ENCODE peak calls at places on chromosomes 7 and 10, in four cellular contexts. C is H1, M is K562, G is HepG2. Z is an unnamed sample.

GRCh38 chr7:30533886-30534285 is 29.3 kb upstream of the GGCT start:
- DNase-seq in C (no peak), G (no peak), M (no peak), Z (no peak)

GRCh38 chr10:11068861-11069633 is 51.4 kb downstream of the CELF2 start:
- DNase-seq in M (no peak), G (no peak), C (no peak), Z (no peak)

GRCh38 chr10:112915590-112916572 is 34.2 kb upstream of the TCF7L2 start:
- DNase-seq in G (peak; percentile 58), M (no peak), C (no peak), Z (peak; percentile 28)

GRCh38 chr10:105691811-105692210 is 1050.7 kb downstream of the SORCS3 start:
- DNase-seq in G (no peak), M (no peak), C (no peak), Z (peak; percentile 11)

GRCh38 chr7:107372298-107372697 is 97.6 kb upstream of the GPR22 start:
- DNase-seq in C (no peak), G (no peak), M (no peak), Z (no peak)

GRCh38 chr7:50304158-50304910 is at the start of gene IKZF1:
- DNase-seq in C (peak; percentile 70), G (no peak), M (peak; percentile 69), Z (peak; percentile 50)

GRCh38 chr7:128781126-128781525 is 5.5 kb upstream of the OPN1SW start:
- DNase-seq in G (no peak), C (no peak), M (no peak), Z (no peak)

GRCh38 chr7:586494-586893 is 66.8 kb upstream of the PDGFA start:
- DNase-seq in C (no peak), G (no peak), M (no peak), Z (no peak)

GRCh38 chr7:25431956-25432355 is 203.7 kb upstream of the NPVF start:
- DNase-seq in G (no peak), C (no peak), M (no peak), Z (no peak)

GRCh38 chr7:152760384-152761115 is 998 bp downstream of the ACTR3B start:
- DNase-seq in G (no peak), C (no peak), M (no peak), Z (no peak)

GRCh38 chr7:136956232-136956631 is 87.8 kb downstream of the CHRM2 start:
- DNase-seq in M (no peak), G (no peak), C (no peak), Z (no peak)

GRCh38 chr7:90262438-90262837 is 17.5 kb downstream of the CFAP69 start:
- DNase-seq in C (no peak), G (no peak), M (peak; percentile 19), Z (no peak)

DNA sequence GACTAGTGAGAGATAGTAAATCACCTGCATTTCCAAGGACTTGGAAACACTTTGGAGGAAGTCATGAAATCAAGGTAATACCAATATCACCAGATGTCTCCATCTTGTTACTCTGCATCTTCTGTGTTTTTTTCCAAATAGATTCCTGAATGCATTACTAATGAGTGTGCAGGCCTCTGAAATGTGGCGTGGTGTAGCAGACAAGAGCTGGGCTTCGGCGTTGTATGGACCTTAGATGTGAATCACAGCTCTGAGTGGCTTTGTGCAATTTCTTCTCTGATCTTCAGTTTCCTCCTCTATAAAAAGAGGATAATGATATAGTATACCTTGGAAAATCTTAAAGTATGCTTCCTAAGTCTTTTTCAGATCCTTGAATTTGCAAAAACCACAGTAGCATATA is 9.6 kb upstream of the MYPN start:
- DNase-seq in G (no peak), M (no peak), C (no peak), Z (no peak)
- TF ChIP-seq SP1 in G (no peak), M (no peak), C (no peak), Z (no peak)

GRCh38 chr10:118738422-118738821 is 16.3 kb downstream of the CACUL1 start:
- DNase-seq in M (no peak), C (no peak), G (no peak), Z (no peak)

GRCh38 chr10:118732253-118733194 is 22.2 kb downstream of the CACUL1 start:
- DNase-seq in C (no peak), M (no peak), G (no peak), Z (no peak)

GRCh38 chr10:118734477-118734876 is 20.3 kb downstream of the CACUL1 start:
- DNase-seq in C (no peak), G (no peak), M (no peak), Z (no peak)

GRCh38 chr10:118737594-118738302 is 17.0 kb downstream of the CACUL1 start:
- DNase-seq in G (no peak), M (no peak), C (no peak), Z (no peak)

DNA sequence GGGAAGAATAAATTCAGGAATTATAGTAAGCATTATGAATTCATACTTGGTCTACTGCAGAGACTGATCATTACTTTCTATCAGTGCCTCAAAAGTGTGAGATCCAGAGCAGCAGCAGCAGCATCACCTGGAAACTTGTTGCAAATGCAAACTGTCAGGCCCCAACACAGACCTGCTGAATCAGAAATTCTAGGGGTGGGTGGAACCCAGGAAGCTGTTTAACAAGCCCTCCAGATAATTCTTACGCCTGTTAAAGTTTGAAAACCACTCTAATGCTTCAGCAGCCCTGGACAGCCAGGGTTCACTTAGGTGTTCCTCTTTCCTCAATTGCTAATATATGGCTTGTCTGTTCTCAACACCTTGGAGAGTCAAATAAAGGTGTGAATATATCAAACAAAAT is 19.5 kb downstream of the CACUL1 start:
- DNase-seq in M (no peak), G (no peak), C (no peak), Z (no peak)
- TF ChIP-seq ATF2 in M (no peak), G (no peak), C (no peak), Z (no peak)

DNA sequence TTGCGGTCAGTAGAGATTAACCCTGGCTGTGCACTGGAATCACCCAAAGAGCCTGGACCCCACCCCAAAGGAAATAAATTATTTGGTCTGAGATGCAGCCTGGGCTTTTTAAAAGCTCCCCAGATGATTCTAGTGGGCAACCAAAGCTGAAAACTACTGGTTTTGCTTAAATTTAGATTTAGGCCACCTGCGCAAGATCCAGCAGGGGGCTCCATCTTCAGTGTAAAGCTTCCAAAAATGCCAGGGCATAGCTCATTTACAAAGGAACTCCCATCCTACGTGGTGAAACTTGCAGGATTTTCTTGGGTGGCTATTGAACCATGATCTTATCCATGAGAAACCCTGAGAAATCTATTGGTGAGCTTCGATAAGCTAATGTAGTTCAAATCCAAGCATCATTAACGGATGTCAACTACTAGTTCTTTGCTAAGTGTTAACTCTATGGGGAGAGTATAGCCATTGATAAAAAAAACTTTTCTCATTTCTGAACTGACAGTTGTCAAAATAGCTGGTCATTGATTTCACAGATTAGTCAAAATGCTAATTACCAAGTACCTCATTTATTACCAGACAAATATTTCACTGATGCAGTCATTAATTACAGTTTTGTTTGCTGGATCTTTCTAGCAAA is 315.3 kb downstream of the LHFPL3 start:
- DNase-seq in M (peak; percentile 18), C (peak; percentile 48), G (peak; percentile 7), Z (peak; percentile 26)
- TF ChIP-seq MAX in M (no peak), C (no peak), G (no peak), Z (no peak)

GRCh38 chr10:48400850-48401220 is 94.4 kb downstream of the MAPK8 start:
- DNase-seq in G (no peak), C (no peak), M (no peak), Z (no peak)

GRCh38 chr10:48399056-48399541 is 92.6 kb downstream of the MAPK8 start:
- DNase-seq in C (no peak), G (no peak), M (no peak), Z (peak; percentile 11)

GRCh38 chr10:48399551-48399950 is 93.1 kb downstream of the MAPK8 start:
- DNase-seq in M (no peak), C (no peak), G (no peak), Z (no peak)

GRCh38 chr10:48400129-48400849 is 93.8 kb downstream of the MAPK8 start:
- DNase-seq in G (no peak), M (no peak), C (no peak), Z (no peak)

DNA sequence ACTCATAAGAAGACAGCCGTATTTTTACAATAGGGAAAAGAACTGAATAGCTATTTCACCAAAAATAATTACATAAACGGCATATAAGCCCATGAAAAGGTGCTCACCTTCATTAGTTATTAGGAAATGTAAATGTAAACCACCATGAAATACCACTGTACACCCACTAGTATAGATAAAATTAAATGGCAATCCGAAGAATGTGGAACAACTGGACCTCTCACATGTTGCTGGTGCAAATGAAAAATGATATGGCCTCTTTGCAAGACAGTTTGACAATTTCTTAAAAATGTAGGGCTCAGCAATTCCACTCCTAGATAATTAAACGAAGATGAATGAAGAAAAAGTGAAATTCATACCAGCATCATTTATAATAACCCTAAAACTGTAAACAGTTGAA is 91.8 kb downstream of the MAPK8 start:
- DNase-seq in M (no peak), C (no peak), G (no peak), Z (no peak)
- TF ChIP-seq SP1 in M (no peak), C (no peak), G (no peak), Z (no peak)

GRCh38 chr7:22576941-22577927 is 77.2 kb upstream of the STEAP1B start:
- DNase-seq in G (no peak), C (no peak), M (no peak), Z (no peak)
- TF ChIP-seq ATF2 in G (no peak), C (no peak), M (no peak), Z (no peak)

DNA sequence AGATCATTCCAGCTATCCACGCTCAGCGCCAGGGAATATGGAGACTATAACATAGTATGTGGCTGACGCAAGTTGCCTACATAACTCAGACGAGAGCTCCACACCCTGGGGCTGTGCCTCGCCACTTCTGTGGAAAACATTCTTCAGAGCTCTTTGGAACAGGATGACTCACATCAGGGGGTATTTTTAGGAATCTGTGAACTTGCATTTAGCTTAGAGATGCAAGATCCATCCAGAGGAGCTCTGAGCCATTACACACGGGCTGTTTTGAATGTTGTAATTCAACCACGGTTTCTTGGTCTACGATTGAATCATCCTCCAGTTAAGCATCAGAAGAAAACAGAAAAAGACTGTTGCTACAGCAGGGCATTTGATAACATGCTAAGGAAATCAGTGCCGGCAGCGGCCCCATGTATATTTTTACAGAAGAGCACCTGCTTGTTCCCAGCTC is 481.4 kb upstream of the AKR1E2 start:
- DNase-seq in M (no peak), C (no peak), G (no peak), Z (no peak)
- TF ChIP-seq MAX in M (no peak), C (no peak), G (no peak), Z (no peak)

Z was measured in WTC11.